ENCODE peak calls at places on chromosomes 13 and 19, in eight cellular contexts. I is OCI-LY7; C is cardiac fibroblast; Q is A549; S is Panc1; B is bronchial epithelial cell; Z is CD4-positive, alpha-beta T cell; D is psoas muscle. O is an unnamed sample.

GRCh38 chr19:48750771-48751504 is 1.5 kb downstream of the FUT1 start:
- DNase-seq in Z (no peak), B (no peak), Q (no peak), S (no peak), I (no peak), D (no peak), C (no peak), O (no peak)

GRCh38 chr13:28489975-28490550 is 4.9 kb downstream of the FLT1 start:
- DNase-seq in I (no peak), B (no peak), S (no peak), Q (no peak), Z (no peak), D (no peak), C (no peak), O (no peak)

GRCh38 chr19:6466526-6467248 is 2.6 kb downstream of the CRB3 start:
- DNase-seq in Z (no peak), B (no peak), Q (no peak), I (no peak), D (no peak), S (no peak), C (no peak), O (no peak)

GRCh38 chr13:59444210-59444857 is 719.4 kb downstream of the DIAPH3 start:
- DNase-seq in B (no peak), Z (no peak), C (no peak), Q (no peak), S (no peak), I (no peak), D (no peak), O (no peak)

GRCh38 chr19:14048439-14049153 is 13.3 kb downstream of the PALM3 start:
- DNase-seq in D (peak; percentile 41), Q (peak; percentile 54), Z (peak; percentile 72), I (peak; percentile 67), C (peak; percentile 46), B (peak; percentile 21), S (no peak), O (peak; percentile 24)

GRCh38 chr19:5138606-5139594 is 170.0 kb downstream of the KDM4B start:
- DNase-seq in S (no peak), Q (no peak), D (no peak), I (no peak), Z (peak; percentile 70), B (peak; percentile 25), C (peak; percentile 70), O (peak; percentile 58)

GRCh38 chr13:66312312-66313087 is 917.6 kb downstream of the PCDH9 start:
- DNase-seq in C (peak; percentile 93), B (no peak), Q (peak; percentile 17), S (peak; percentile 61), I (no peak), D (no peak), Z (no peak), O (peak; percentile 67)

GRCh38 chr19:23328211-23328610 is 67.1 kb downstream of the ZNF91 start:
- DNase-seq in S (no peak), D (no peak), Z (no peak), B (no peak), Q (no peak), I (no peak), C (no peak), O (no peak)

GRCh38 chr19:15264061-15264932 is 32.0 kb upstream of the EPHX3 start:
- DNase-seq in S (no peak), Q (peak; percentile 43), C (peak; percentile 75), I (peak; percentile 76), D (peak; percentile 79), B (peak; percentile 29), Z (peak; percentile 63), O (peak; percentile 74)

GRCh38 chr19:17049711-17050280 is 23.2 kb upstream of the CPAMD8 start:
- DNase-seq in C (peak; percentile 61), S (no peak), I (no peak), D (no peak), Q (no peak), Z (no peak), B (peak; percentile 78), O (peak; percentile 71)

GRCh38 chr19:50493171-50493570 is 16.5 kb upstream of the GARIN5A start:
- DNase-seq in C (no peak), D (peak; percentile 12), I (no peak), S (no peak), B (no peak), Q (no peak), Z (no peak), O (no peak)

GRCh38 chr13:51330741-51331140 is 8.8 kb upstream of the SERPINE3 start:
- DNase-seq in S (no peak), B (no peak), C (peak; percentile 60), I (no peak), Q (no peak), D (no peak), Z (no peak), O (peak; percentile 49)

GRCh38 chr13:74101436-74101835 is 32.8 kb downstream of the KLF12 start:
- DNase-seq in D (no peak), S (no peak), Z (no peak), C (no peak), Q (no peak), B (no peak), I (no peak), O (no peak)

GRCh38 chr19:56120371-56121179 is 520 bp downstream of the ZNF787 start:
- DNase-seq in Q (peak; percentile 88), S (no peak), Z (peak; percentile 76), D (peak; percentile 86), I (peak; percentile 80), C (peak; percentile 75), B (peak; percentile 32), O (peak; percentile 73)

GRCh38 chr13:40666905-40667621 is 622 bp upstream of the FOXO1 start:
- DNase-seq in B (no peak), Z (peak; percentile 19), I (peak; percentile 58), S (no peak), D (peak; percentile 54), Q (peak; percentile 19), C (no peak), O (no peak)

GRCh38 chr13:40666058-40666904 is at the start of gene FOXO1:
- DNase-seq in Z (peak; percentile 95), B (peak; percentile 56), I (peak; percentile 93), S (no peak), Q (peak; percentile 89), C (peak; percentile 78), D (peak; percentile 94), O (peak; percentile 78)

GRCh38 chr13:40664100-40665060 is 2.1 kb downstream of the FOXO1 start:
- DNase-seq in C (peak; percentile 60), I (peak; percentile 81), D (peak; percentile 88), Q (peak; percentile 20), Z (peak; percentile 72), S (no peak), B (no peak), O (no peak)

GRCh38 chr13:40665754-40666057 is 735 bp downstream of the FOXO1 start:
- DNase-seq in S (no peak), B (no peak), C (no peak), Z (peak; percentile 57), D (no peak), I (peak; percentile 68), Q (peak; percentile 13), O (no peak)

DNA sequence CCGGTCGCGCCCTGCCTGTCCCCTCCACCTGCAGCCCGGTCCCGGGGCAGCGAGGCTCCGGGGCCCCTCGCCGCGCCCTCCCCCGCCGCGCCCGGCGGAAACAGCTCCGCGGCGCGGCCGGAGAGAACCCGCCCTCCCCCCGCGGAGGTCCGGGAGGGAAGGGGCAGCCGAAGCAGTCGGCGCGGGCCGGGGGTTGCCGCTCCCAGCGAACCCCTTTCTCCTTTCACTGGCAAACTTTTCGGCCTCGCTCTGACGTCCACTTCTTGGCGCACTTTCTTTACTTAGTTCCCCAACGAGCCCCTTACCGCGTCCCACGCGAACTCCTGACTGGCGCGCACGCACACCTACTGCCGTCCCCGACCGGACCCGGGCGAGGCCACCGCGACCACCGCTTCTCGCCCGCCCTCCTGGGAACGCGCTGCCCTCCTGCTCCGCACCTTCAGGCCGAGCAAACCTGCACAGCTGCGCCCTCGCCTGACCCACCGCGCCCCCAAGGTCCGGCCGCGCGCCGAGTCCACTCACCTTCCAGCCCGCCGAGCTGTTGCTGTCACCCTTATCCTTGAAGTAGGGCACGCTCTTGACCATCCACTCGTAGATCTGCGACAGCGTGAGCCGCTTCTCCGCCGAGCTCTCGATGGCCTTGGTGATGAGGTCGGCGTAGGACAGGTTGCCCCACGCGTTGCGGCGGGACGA is 1.2 kb downstream of the FOXO1 start:
- DNase-seq in C (peak; percentile 39), Z (peak; percentile 27), S (no peak), Q (peak; percentile 8), B (no peak), D (peak; percentile 37), I (peak; percentile 68), O (no peak)
- TF ChIP-seq CTCF in C (no peak), Z (no peak), S (peak; percentile 23), Q (no peak), B (no peak), D (no peak), I (peak; percentile 29), O (no peak)

DNA sequence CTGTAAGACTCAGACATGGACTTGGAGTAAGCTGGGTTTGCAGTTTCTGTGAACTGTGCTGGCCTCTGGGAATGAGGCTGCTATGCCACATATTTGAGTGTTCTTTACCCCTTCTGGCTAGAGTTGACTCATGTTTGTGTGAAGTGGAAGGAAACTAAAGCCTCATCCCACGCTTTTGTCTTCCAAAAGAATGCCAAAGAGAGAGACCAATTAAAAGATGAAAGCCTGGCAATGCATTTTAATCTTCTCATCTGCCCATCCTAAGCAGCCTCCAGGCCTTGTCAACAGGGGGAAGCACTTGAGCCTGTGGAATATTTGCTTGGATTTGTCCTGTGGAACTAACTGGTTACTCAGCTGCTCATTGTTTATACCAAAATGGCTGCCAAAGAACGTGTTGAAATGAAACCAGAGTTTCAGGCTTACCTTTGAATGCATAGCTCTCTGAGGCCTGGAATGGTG is 49.1 kb downstream of the LMO7 start:
- DNase-seq in I (no peak), S (no peak), Q (no peak), Z (no peak), B (peak; percentile 93), D (no peak), C (peak; percentile 80), O (peak; percentile 85)
- TF ChIP-seq CTCF in I (no peak), S (no peak), Q (no peak), Z (no peak), B (peak; percentile 33), D (no peak), C (peak; percentile 14), O (peak; percentile 48)

DNA sequence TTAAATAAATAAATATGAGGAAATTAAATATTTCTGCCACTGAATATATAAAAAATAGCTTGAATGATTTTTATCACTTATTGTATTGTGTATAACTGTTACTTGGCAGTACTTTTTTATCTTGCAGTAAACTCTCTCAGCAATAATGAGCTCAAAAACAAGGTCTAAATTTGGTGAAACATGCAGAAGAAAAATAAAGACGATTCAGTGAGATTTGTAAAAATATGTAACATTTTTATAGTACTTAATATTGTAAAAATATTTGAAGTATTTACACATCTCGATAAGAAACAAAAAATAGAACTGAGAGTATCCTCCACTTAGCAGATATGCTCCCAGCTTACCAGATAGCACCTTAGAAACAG is 120.6 kb upstream of the MLNR start:
- DNase-seq in S (no peak), D (no peak), C (no peak), I (no peak), Z (no peak), Q (no peak), B (no peak), O (no peak)
- TF ChIP-seq CTCF in S (peak; percentile 12), D (no peak), C (no peak), I (peak; percentile 7), Z (no peak), Q (no peak), B (no peak), O (no peak)

DNA sequence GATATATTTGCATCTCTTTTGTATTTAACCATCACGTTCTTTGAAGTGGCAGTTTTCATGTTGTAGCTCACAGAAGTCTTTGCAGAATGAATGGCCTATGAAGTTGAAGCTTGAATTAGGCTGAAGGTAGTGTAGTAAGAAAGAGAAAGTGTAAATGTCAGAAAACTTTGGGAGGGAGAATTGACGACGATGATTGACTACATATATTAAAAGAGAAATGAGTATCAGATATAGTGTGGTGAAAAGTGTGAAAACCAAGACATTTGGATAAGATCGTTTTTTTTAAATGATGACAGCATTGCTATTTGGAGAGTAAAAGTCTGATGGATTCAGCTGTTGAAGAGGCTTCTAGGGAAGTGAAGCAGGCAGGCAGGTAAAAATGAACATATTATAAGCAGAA is 14.6 kb upstream of the GPC5 start:
- DNase-seq in Q (no peak), S (no peak), Z (no peak), I (no peak), B (no peak), D (no peak), C (no peak), O (no peak)
- TF ChIP-seq CTCF in Q (no peak), S (no peak), Z (no peak), I (no peak), B (no peak), D (no peak), C (no peak), O (no peak)

O was measured in fibroblast of mammary gland.